ENCODE peak calls at places on chromosomes 6 and 20, in ten cellular contexts. C is endothelial cell; K is DMS79 treated with DMSO at 0.1 percent for 48 hours; A is psoas muscle; S is fibroblast of villous mesenchyme; L is H7; Y is T follicular helper cell; P is AG08396; M is activated CD4-positive, alpha-beta T cell treated with anti-CD3 and anti-CD28 coated beads, Interleukin-2, amount 10 ng/mL, durations not matched to agents 7 days and 5 days; W is natural killer cell. E is an unnamed sample.

GRCh38 chr6:165055231-165055630 is 254.2 kb downstream of the C6orf118 start:
- DNase-seq in M (no peak), C (no peak), W (no peak), A (no peak), L (no peak), P (no peak), Y (no peak), K (no peak), S (no peak), E (no peak)

GRCh38 chr6:127420558-127420957 is 38.6 kb downstream of the KIAA0408 start:
- DNase-seq in K (peak), S (peak), Y (peak), L (peak), W (peak), M (peak), C (peak), P (peak), A (no peak), E (peak)

GRCh38 chr6:15329154-15329781 is 83.4 kb downstream of the JARID2 start:
- DNase-seq in W (no peak), L (no peak), A (no peak), K (no peak), P (peak), M (no peak), Y (no peak), C (no peak), S (peak), E (peak)

GRCh38 chr6:118387921-118388701 is 160.0 kb upstream of the PLN start:
- DNase-seq in P (no peak), Y (no peak), C (no peak), M (no peak), L (no peak), S (peak), W (no peak), K (no peak), A (no peak), E (no peak)

GRCh38 chr20:9927224-9927623 is 88.3 kb upstream of the PAK5 start:
- DNase-seq in C (no peak), Y (no peak), M (no peak), K (no peak), L (no peak), S (no peak), W (no peak), P (no peak), A (no peak), E (no peak)

GRCh38 chr20:50630578-50631263 is 60.6 kb downstream of the RIPOR3 start:
- DNase-seq in P (no peak), Y (no peak), A (no peak), S (no peak), W (no peak), K (no peak), L (peak), C (no peak), M (no peak), E (no peak)

GRCh38 chr20:22791432-22791831 is 207.1 kb upstream of the FOXA2 start:
- DNase-seq in C (no peak), M (no peak), W (no peak), K (no peak), L (no peak), S (no peak), Y (no peak), P (no peak), A (no peak), E (no peak)

GRCh38 chr20:7770578-7770977 is 169.7 kb downstream of the HAO1 start:
- DNase-seq in Y (no peak), P (no peak), L (no peak), S (peak), W (no peak), K (peak), C (no peak), M (peak), A (no peak), E (no peak)

GRCh38 chr20:17843246-17844132 is 125.1 kb downstream of the SNX5 start:
- DNase-seq in L (no peak), W (peak), M (peak), Y (no peak), S (peak), P (peak), K (no peak), C (no peak), A (no peak), E (no peak)

GRCh38 chr20:34621036-34621343 is 55.9 kb downstream of the PIGU start:
- DNase-seq in A (no peak), M (no peak), L (no peak), K (no peak), W (no peak), S (no peak), P (no peak), C (no peak), Y (no peak), E (no peak)

GRCh38 chr6:116326392-116326717 is 44.4 kb upstream of the DSE start:
- DNase-seq in W (no peak), K (no peak), C (no peak), Y (no peak), L (no peak), P (no peak), S (no peak), A (no peak), M (no peak), E (no peak)

GRCh38 chr6:167766986-167767714 is 59.6 kb upstream of the AFDN start:
- DNase-seq in S (no peak), A (no peak), W (no peak), M (no peak), L (no peak), Y (no peak), K (peak), P (no peak), C (no peak), E (no peak)

GRCh38 chr20:46040902-46041535 is 12.0 kb downstream of the SLC12A5 start:
- DNase-seq in A (no peak), M (peak), K (no peak), Y (peak), L (peak), W (peak), C (peak), P (peak), S (peak), E (peak)

GRCh38 chr6:160462551-160463109 is 114.5 kb downstream of the SLC22A3 start:
- DNase-seq in A (no peak), M (peak), L (no peak), P (peak), W (peak), Y (peak), C (no peak), S (peak), K (no peak), E (no peak)